ENCODE peak calls at places on chromosomes 6 and 20, in seven cellular contexts. One of them, this sample, is unnamed.

GRCh38 chr6:39086294-39086693 is 28.7 kb downstream of the SAYSD1 start:
- DNase-seq in epithelial cell of esophagus: no peak
- DNase-seq in D341Med: no peak
- DNase-seq in AG04450: no peak
- DNase-seq in activated CD4-positive, alpha-beta T cell treated with anti-CD3 and anti-CD28 coated beads, Interleukin-2, amount 10 ng/mL, durations not matched to agents 7 days and 5 days: no peak
- DNase-seq in A172: no peak
- DNase-seq in HL-60: no peak
- DNase-seq in this sample: no peak

GRCh38 chr6:7587631-7588100 is 2.3 kb upstream of the SNRNP48 start:
- DNase-seq in D341Med: no peak
- DNase-seq in AG04450: no peak
- DNase-seq in HL-60: no peak
- DNase-seq in epithelial cell of esophagus: peak
- DNase-seq in A172: peak
- DNase-seq in activated CD4-positive, alpha-beta T cell treated with anti-CD3 and anti-CD28 coated beads, Interleukin-2, amount 10 ng/mL, durations not matched to agents 7 days and 5 days: no peak
- DNase-seq in this sample: no peak

GRCh38 chr20:3648941-3649340 is 14.3 kb downstream of the GFRA4 start:
- DNase-seq in AG04450: no peak
- DNase-seq in HL-60: no peak
- DNase-seq in D341Med: no peak
- DNase-seq in A172: no peak
- DNase-seq in epithelial cell of esophagus: no peak
- DNase-seq in activated CD4-positive, alpha-beta T cell treated with anti-CD3 and anti-CD28 coated beads, Interleukin-2, amount 10 ng/mL, durations not matched to agents 7 days and 5 days: no peak
- DNase-seq in this sample: no peak

GRCh38 chr6:86683132-86683908 is 254.0 kb upstream of the HTR1E start:
- DNase-seq in epithelial cell of esophagus: no peak
- DNase-seq in activated CD4-positive, alpha-beta T cell treated with anti-CD3 and anti-CD28 coated beads, Interleukin-2, amount 10 ng/mL, durations not matched to agents 7 days and 5 days: no peak
- DNase-seq in HL-60: no peak
- DNase-seq in D341Med: no peak
- DNase-seq in A172: no peak
- DNase-seq in AG04450: no peak
- DNase-seq in this sample: no peak

GRCh38 chr6:111604259-111605099 is 1.2 kb downstream of the TRAF3IP2 start:
- DNase-seq in epithelial cell of esophagus: peak
- DNase-seq in AG04450: no peak
- DNase-seq in A172: no peak
- DNase-seq in activated CD4-positive, alpha-beta T cell treated with anti-CD3 and anti-CD28 coated beads, Interleukin-2, amount 10 ng/mL, durations not matched to agents 7 days and 5 days: no peak
- DNase-seq in HL-60: peak
- DNase-seq in D341Med: no peak
- DNase-seq in this sample: no peak

GRCh38 chr20:36585410-36586125 is 12.2 kb downstream of the TGIF2 start:
- DNase-seq in epithelial cell of esophagus: peak
- DNase-seq in activated CD4-positive, alpha-beta T cell treated with anti-CD3 and anti-CD28 coated beads, Interleukin-2, amount 10 ng/mL, durations not matched to agents 7 days and 5 days: no peak
- DNase-seq in AG04450: no peak
- DNase-seq in D341Med: no peak
- DNase-seq in A172: peak
- DNase-seq in HL-60: no peak
- DNase-seq in this sample: peak

GRCh38 chr6:165556116-165556843 is 106.8 kb downstream of the PDE10A start:
- DNase-seq in AG04450: no peak
- DNase-seq in D341Med: no peak
- DNase-seq in epithelial cell of esophagus: peak
- DNase-seq in HL-60: no peak
- DNase-seq in A172: peak
- DNase-seq in activated CD4-positive, alpha-beta T cell treated with anti-CD3 and anti-CD28 coated beads, Interleukin-2, amount 10 ng/mL, durations not matched to agents 7 days and 5 days: no peak
- DNase-seq in this sample: no peak

GRCh38 chr6:34516391-34517324 is 39.5 kb downstream of the SPDEF start:
- DNase-seq in HL-60: no peak
- DNase-seq in activated CD4-positive, alpha-beta T cell treated with anti-CD3 and anti-CD28 coated beads, Interleukin-2, amount 10 ng/mL, durations not matched to agents 7 days and 5 days: no peak
- DNase-seq in epithelial cell of esophagus: no peak
- DNase-seq in A172: no peak
- DNase-seq in AG04450: no peak
- DNase-seq in D341Med: no peak
- DNase-seq in this sample: no peak

This sample was measured in keratinocyte.